ENCODE peak calls at places on chromosomes 13 and 19, in six cellular contexts. N, Y, B, Q, C and X are unnamed samples.

GRCh38 chr19:13748169-13748884 is 16.0 kb upstream of the MRI1 start:
- DNase-seq in N (no peak), Y (no peak), B (peak; percentile 32), Q (no peak), C (no peak), X (no peak)

GRCh38 chr13:102369303-102369702 is 32.5 kb downstream of the FGF14 start:
- DNase-seq in N (no peak), Y (no peak), B (no peak), Q (no peak), C (no peak), X (no peak)

GRCh38 chr13:29849731-29850212 is 645 bp downstream of the UBL3 start:
- DNase-seq in N (no peak), Y (peak; percentile 13), B (peak; percentile 18), Q (peak; percentile 33), C (no peak), X (peak; percentile 19)

GRCh38 chr13:67048084-67048792 is 181.9 kb downstream of the PCDH9 start:
- DNase-seq in N (no peak), Y (no peak), B (no peak), Q (no peak), C (no peak), X (no peak)

GRCh38 chr19:6044056-6044805 is 66.1 kb downstream of the RFX2 start:
- DNase-seq in N (no peak), Y (no peak), B (no peak), Q (no peak), C (no peak), X (no peak)

GRCh38 chr13:50668044-50668443 is 175.4 kb downstream of the DLEU7 start:
- DNase-seq in N (no peak), Y (no peak), B (no peak), Q (no peak), C (no peak), X (no peak)

GRCh38 chr19:5125797-5126497 is 157.0 kb downstream of the KDM4B start:
- DNase-seq in N (no peak), Y (no peak), B (no peak), Q (no peak), C (no peak), X (no peak)

GRCh38 chr13:30493670-30494381 is 28.1 kb upstream of the HMGB1 start:
- DNase-seq in N (no peak), Y (no peak), B (no peak), Q (no peak), C (no peak), X (no peak)

GRCh38 chr19:12244370-12244769 is 50.3 kb downstream of the ZNF44 start:
- DNase-seq in N (no peak), Y (no peak), B (no peak), Q (peak; percentile 21), C (no peak), X (no peak)

GRCh38 chr19:10260141-10260584 is 8.1 kb downstream of the MRPL4 start:
- DNase-seq in N (no peak), Y (no peak), B (peak; percentile 7), Q (peak; percentile 30), C (no peak), X (no peak)

GRCh38 chr13:38954291-38954690 is 36.3 kb downstream of the STOML3 start:
- DNase-seq in N (no peak), Y (no peak), B (no peak), Q (no peak), C (no peak), X (no peak)

GRCh38 chr19:56880592-56881190 is 40.2 kb upstream of the PEG3 start:
- DNase-seq in N (no peak), Y (no peak), B (no peak), Q (peak; percentile 98), C (no peak), X (no peak)

GRCh38 chr19:5238700-5239099 is 101.9 kb downstream of the PTPRS start:
- DNase-seq in N (no peak), Y (no peak), B (no peak), Q (no peak), C (no peak), X (no peak)

GRCh38 chr19:2461751-2462634 is 5.2 kb upstream of the LMNB2 start:
- DNase-seq in N (no peak), Y (peak; percentile 87), B (peak; percentile 41), Q (no peak), C (no peak), X (peak; percentile 90)

GRCh38 chr19:44093931-44094765 is at the start of gene ZNF224:
- DNase-seq in N (peak; percentile 51), Y (peak; percentile 65), B (peak; percentile 88), Q (peak; percentile 88), C (peak; percentile 57), X (peak; percentile 75)
- TF ChIP-seq POLR2AphosphoS5 in N (no peak), Y (no peak), B (peak; percentile 49), Q (peak; percentile 83), C (peak; percentile 58), X (no peak)

GRCh38 chr19:47331490-47331889 is 485 bp upstream of the C5AR2 start:
- DNase-seq in N (no peak), Y (no peak), B (no peak), Q (no peak), C (no peak), X (no peak)

GRCh38 chr19:47330466-47330869 is 1.5 kb upstream of the C5AR2 start:
- DNase-seq in N (no peak), Y (no peak), B (no peak), Q (no peak), C (no peak), X (no peak)

DNA sequence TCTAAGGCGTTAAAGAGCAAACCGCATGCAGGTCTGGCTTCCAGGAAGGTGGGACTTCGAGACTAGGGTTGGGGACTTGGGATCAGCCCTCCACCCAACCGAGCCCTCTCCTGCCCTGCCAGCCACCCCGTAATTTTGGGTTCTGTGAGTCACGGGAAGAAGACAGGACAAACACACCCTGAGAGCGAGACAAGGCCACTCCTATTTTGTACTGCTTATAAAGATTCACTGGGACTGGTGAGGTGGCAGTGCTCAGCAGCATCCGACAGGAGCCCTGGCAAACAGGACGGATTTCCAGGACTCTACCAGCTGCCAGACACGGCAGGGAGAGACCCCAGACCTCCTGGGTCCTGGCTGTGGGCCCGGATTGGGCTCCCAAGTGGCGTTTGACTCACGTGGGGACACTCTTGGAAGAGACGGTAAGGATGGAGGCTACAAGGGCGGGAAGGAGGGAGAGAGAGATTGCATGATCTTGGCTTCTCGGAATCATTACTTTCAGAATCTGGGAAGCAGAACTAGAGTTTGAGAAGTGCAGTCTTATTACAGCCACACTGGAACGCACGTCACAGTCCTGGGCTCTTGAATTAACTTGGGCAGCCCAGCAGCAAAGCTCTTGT is at the start of gene C5AR2:
- DNase-seq in N (no peak), Y (no peak), B (no peak), Q (no peak), C (no peak), X (no peak)
- TF ChIP-seq POLR2A in N (no peak), Y (no peak), B (no peak), Q (no peak), C (no peak), X (no peak)

GRCh38 chr19:37932985-37933953 is 26.3 kb downstream of the SIPA1L3 start:
- DNase-seq in N (no peak), Y (no peak), B (no peak), Q (peak; percentile 38), C (no peak), X (no peak)

GRCh38 chr19:37936166-37936565 is 29.2 kb downstream of the SIPA1L3 start:
- DNase-seq in N (no peak), Y (no peak), B (no peak), Q (peak; percentile 68), C (no peak), X (no peak)

GRCh38 chr19:37931941-37932655 is 25.1 kb downstream of the SIPA1L3 start:
- DNase-seq in N (peak; percentile 70), Y (peak; percentile 35), B (no peak), Q (peak; percentile 84), C (no peak), X (peak; percentile 47)

GRCh38 chr19:37935341-37935740 is 28.3 kb downstream of the SIPA1L3 start:
- DNase-seq in N (no peak), Y (no peak), B (no peak), Q (no peak), C (no peak), X (no peak)

GRCh38 chr19:37933965-37934364 is 27.0 kb downstream of the SIPA1L3 start:
- DNase-seq in N (no peak), Y (no peak), B (no peak), Q (peak; percentile 90), C (no peak), X (no peak)
- TF ChIP-seq TAF1 in N (no peak), Y (no peak), B (no peak), Q (no peak), C (no peak), X (no peak)

DNA sequence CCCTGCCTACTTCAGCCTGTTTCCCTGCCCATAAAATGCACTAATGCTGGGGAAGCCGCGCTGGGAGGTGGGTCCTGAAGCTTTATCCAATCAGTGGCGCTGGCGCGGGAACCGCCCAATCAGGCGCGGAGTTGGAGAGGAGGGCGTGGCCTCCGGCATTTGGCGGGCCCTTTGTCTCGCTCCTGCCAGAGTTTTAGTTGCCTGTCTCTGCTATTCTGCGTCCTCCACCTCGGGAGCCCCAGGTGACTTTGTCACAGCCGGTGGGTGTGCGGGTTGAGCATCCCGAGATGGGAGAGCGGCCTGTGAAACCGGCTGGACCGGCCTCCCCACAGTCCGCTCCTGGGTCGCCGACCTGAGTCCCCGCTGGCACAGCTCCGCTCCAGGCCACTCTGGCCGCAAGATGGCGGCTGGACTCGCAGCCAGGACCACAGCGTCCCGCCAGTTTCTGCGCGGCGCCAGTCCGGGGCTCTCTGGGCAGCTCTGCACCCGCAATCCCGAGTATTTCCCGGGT is 30.7 kb upstream of the ZNF429 start:
- DNase-seq in N (peak; percentile 84), Y (peak; percentile 37), B (no peak), Q (no peak), C (no peak), X (no peak)
- TF ChIP-seq POLR2AphosphoS5 in N (peak; percentile 85), Y (no peak), B (no peak), Q (no peak), C (no peak), X (no peak)

GRCh38 chr19:58154679-58155648 is 4.4 kb upstream of the ZNF329 start:
- DNase-seq in N (peak; percentile 82), Y (peak; percentile 85), B (peak; percentile 79), Q (peak; percentile 88), C (peak; percentile 25), X (peak; percentile 59)
- TF ChIP-seq POLR2A in N (peak; percentile 72), Y (no peak), B (no peak), Q (peak; percentile 79), C (peak; percentile 64), X (no peak)

GRCh38 chr19:58330458-58330857 is 3.7 kb downstream of the ZSCAN22 start:
- DNase-seq in N (no peak), Y (no peak), B (peak; percentile 48), Q (no peak), C (no peak), X (no peak)

GRCh38 chr19:58326914-58327726 is at the start of gene ZSCAN22:
- DNase-seq in N (peak; percentile 72), Y (peak; percentile 96), B (peak; percentile 90), Q (peak; percentile 93), C (peak; percentile 68), X (peak; percentile 95)

GRCh38 chr19:58326501-58326913 is 287 bp upstream of the ZSCAN22 start:
- DNase-seq in N (no peak), Y (no peak), B (no peak), Q (no peak), C (no peak), X (no peak)

GRCh38 chr19:58325623-58326022 is 1.2 kb upstream of the ZSCAN22 start:
- DNase-seq in N (no peak), Y (no peak), B (no peak), Q (no peak), C (no peak), X (no peak)

GRCh38 chr19:58328999-58329398 is 2.2 kb downstream of the ZSCAN22 start:
- DNase-seq in N (peak; percentile 27), Y (no peak), B (peak; percentile 32), Q (no peak), C (no peak), X (no peak)
- TF ChIP-seq TAF1 in N (no peak), Y (no peak), B (no peak), Q (no peak), C (no peak), X (no peak)

GRCh38 chr19:51391073-51391611 is 751 bp upstream of the C19orf84 start:
- DNase-seq in N (no peak), Y (no peak), B (no peak), Q (no peak), C (no peak), X (no peak)
- TF ChIP-seq POLR2AphosphoS5 in N (no peak), Y (no peak), B (no peak), Q (no peak), C (no peak), X (no peak)